ENCODE peak calls at places on chromosomes 1 and 21, in five cellular contexts. G is uterus, W is suprapubic skin, V is D721Med, I is GM12865. Q is an unnamed sample.

GRCh38 chr21:45962531-45963224 is 18.9 kb upstream of the COL6A1 start:
- DNase-seq in G (peak; percentile 37), W (peak; percentile 45), V (no peak), I (no peak), Q (no peak)

GRCh38 chr1:208239518-208240381 is 4.4 kb downstream of the PLXNA2 start:
- DNase-seq in G (no peak), W (peak; percentile 58), V (no peak), I (no peak), Q (no peak)

GRCh38 chr1:112219267-112219666 is 176.7 kb upstream of the CTTNBP2NL start:
- DNase-seq in G (no peak), W (no peak), V (no peak), I (no peak), Q (no peak)

GRCh38 chr1:67987046-67987799 is 63.2 kb downstream of the DIRAS3 start:
- DNase-seq in G (no peak), W (no peak), V (no peak), I (no peak), Q (no peak)

GRCh38 chr1:236471653-236472052 is 52.1 kb upstream of the LGALS8 start:
- DNase-seq in G (no peak), W (no peak), V (no peak), I (no peak), Q (no peak)

GRCh38 chr1:206782448-206782847 is 10.2 kb upstream of the IL10 start:
- DNase-seq in G (no peak), W (no peak), V (no peak), I (peak; percentile 96), Q (peak; percentile 48)

GRCh38 chr1:217063065-217063908 is 340.1 kb upstream of the ESRRG start:
- DNase-seq in G (no peak), W (no peak), V (no peak), I (no peak), Q (no peak)

GRCh38 chr1:201085902-201086735 is 26.1 kb downstream of the CACNA1S start:
- DNase-seq in G (peak; percentile 25), W (no peak), V (peak; percentile 87), I (peak; percentile 44), Q (peak; percentile 73)

GRCh38 chr21:35136586-35137254 is 87.6 kb upstream of the RUNX1 start:
- DNase-seq in G (no peak), W (no peak), V (no peak), I (no peak), Q (no peak)

GRCh38 chr1:99218999-99219398 is 45.3 kb upstream of the PLPPR4 start:
- DNase-seq in G (no peak), W (no peak), V (no peak), I (peak; percentile 34), Q (peak; percentile 6)

GRCh38 chr1:161899091-161899490 is 124.6 kb downstream of the OLFML2B start:
- DNase-seq in G (no peak), W (no peak), V (no peak), I (no peak), Q (no peak)

GRCh38 chr1:25219661-25220251 is 12.5 kb downstream of the SYF2 start:
- DNase-seq in G (no peak), W (no peak), V (no peak), I (no peak), Q (no peak)

GRCh38 chr21:37220433-37220980 is 46.6 kb downstream of the VPS26C start:
- DNase-seq in G (no peak), W (no peak), V (no peak), I (no peak), Q (peak; percentile 45)

GRCh38 chr1:51518730-51519047 is 377 bp downstream of the EPS15 start:
- DNase-seq in G (no peak), W (peak; percentile 71), V (no peak), I (peak; percentile 73), Q (peak; percentile 30)

GRCh38 chr1:36225298-36225899 is 1.2 kb downstream of the THRAP3 start:
- DNase-seq in G (no peak), W (no peak), V (no peak), I (no peak), Q (no peak)

GRCh38 chr1:235417101-235417697 is 50.0 kb downstream of the TBCE start:
- DNase-seq in G (peak; percentile 65), W (no peak), V (peak; percentile 55), I (peak; percentile 75), Q (peak; percentile 71)

GRCh38 chr1:207711285-207711684 is 40.6 kb upstream of the CD46 start:
- DNase-seq in G (no peak), W (no peak), V (no peak), I (peak; percentile 9), Q (no peak)

GRCh38 chr1:53654216-53655210 is 84.5 kb downstream of the GLIS1 start:
- DNase-seq in G (no peak), W (peak; percentile 38), V (no peak), I (no peak), Q (no peak)

GRCh38 chr1:64745181-64745985 is 508 bp downstream of the RAVER2 start:
- DNase-seq in G (peak; percentile 28), W (peak; percentile 61), V (no peak), I (no peak), Q (peak; percentile 17)

GRCh38 chr1:13516606-13517005 is 2.8 kb upstream of the LRRC38 start:
- DNase-seq in G (no peak), W (no peak), V (no peak), I (no peak), Q (no peak)

GRCh38 chr1:13513063-13513884 is 529 bp downstream of the LRRC38 start:
- DNase-seq in G (no peak), W (no peak), V (no peak), I (no peak), Q (no peak)

GRCh38 chr1:13513885-13514546 is at the start of gene LRRC38:
- DNase-seq in G (no peak), W (no peak), V (no peak), I (no peak), Q (no peak)

GRCh38 chr1:13520985-13521384 is 7.2 kb upstream of the LRRC38 start:
- DNase-seq in G (no peak), W (no peak), V (no peak), I (no peak), Q (no peak)

DNA sequence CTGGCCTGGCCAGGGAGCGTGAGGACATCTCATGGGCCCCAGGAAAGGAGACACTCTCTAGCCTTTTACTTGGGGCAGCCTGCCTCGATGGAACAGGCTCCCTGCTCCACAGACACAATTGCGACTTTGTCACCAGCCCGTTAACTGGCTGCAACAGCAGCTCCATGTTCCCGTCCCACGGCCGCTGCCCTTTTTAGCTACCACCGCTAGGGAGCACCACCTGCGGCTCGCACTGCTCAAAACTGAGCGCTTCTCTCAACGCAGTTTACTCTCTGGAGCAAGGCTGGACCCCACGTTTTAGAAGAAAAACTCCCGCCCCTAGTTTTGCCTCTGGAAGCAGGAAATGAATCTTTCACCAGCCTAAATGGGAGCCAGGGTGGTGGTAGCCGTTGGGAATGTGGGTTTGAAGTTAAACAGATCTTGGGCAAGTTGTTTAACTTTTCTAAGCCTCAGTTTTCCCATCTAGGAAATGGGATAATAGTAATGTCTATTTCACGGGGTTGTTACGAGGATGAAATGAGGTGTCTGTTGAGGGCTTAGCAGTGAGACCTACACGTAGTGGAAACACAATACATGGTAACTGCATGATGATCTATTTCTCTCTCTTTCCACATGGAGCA is 3.5 kb upstream of the LRRC38 start:
- DNase-seq in G (no peak), W (no peak), V (no peak), I (no peak), Q (no peak)
- TF ChIP-seq CTCF in G (no peak), W (peak; percentile 38), V (peak; percentile 8), I (peak; percentile 15), Q (peak; percentile 33)

GRCh38 chr1:110617589-110617988 is 11.4 kb upstream of the KCNA2 start:
- DNase-seq in G (no peak), W (no peak), V (no peak), I (no peak), Q (no peak)

GRCh38 chr1:110618668-110619067 is 12.5 kb upstream of the KCNA2 start:
- DNase-seq in G (no peak), W (no peak), V (no peak), I (no peak), Q (no peak)

GRCh38 chr1:110620250-110620615 is 14.1 kb upstream of the KCNA2 start:
- DNase-seq in G (no peak), W (no peak), V (no peak), I (no peak), Q (no peak)

GRCh38 chr1:110620686-110621085 is 14.5 kb upstream of the KCNA2 start:
- DNase-seq in G (no peak), W (no peak), V (no peak), I (no peak), Q (no peak)

DNA sequence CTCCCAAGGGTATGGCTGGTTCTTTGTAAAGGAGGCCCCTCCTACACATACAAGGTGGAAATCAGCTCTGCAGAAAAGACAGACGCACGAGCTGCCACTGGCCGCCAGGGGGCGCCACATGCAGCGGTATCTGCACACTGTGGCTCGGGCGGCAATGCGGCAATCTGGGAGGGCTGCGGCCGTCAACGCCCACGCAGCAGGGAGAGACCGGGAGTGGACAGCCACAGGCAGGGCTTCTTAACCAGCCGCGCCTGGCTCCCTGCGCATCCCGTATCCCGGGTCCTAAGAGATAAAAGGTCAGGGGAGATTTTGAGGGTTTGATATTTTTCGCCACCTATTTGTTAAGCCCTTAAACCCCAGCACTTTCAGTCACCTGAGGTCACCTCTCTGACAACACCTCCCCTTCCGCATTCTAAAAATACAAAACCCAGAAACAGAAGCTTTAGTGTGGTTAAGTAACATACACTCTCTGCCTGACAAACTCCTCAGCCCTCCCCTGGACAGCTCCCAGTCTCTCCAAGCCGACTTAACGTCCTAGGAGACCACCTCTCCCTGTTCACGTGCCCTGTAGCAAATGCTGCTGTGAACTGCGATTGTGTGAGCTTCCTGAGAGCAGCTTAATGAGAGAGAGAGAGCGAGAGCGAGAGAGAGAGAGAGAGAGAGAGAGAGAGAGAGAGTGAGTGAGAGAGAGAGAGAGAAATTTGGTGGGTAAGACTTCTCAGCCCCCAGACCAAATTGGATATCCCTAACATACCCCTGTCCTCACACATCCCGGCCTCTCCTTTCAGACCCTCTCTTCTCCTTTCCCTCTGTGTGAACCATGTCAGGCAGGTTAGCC is 13.5 kb upstream of the KCNA2 start:
- DNase-seq in G (peak; percentile 56), W (peak; percentile 85), V (peak; percentile 65), I (peak; percentile 92), Q (peak; percentile 88)
- TF ChIP-seq CTCF in G (peak; percentile 71), W (peak; percentile 96), V (peak; percentile 94), I (peak; percentile 96), Q (peak; percentile 96)

DNA sequence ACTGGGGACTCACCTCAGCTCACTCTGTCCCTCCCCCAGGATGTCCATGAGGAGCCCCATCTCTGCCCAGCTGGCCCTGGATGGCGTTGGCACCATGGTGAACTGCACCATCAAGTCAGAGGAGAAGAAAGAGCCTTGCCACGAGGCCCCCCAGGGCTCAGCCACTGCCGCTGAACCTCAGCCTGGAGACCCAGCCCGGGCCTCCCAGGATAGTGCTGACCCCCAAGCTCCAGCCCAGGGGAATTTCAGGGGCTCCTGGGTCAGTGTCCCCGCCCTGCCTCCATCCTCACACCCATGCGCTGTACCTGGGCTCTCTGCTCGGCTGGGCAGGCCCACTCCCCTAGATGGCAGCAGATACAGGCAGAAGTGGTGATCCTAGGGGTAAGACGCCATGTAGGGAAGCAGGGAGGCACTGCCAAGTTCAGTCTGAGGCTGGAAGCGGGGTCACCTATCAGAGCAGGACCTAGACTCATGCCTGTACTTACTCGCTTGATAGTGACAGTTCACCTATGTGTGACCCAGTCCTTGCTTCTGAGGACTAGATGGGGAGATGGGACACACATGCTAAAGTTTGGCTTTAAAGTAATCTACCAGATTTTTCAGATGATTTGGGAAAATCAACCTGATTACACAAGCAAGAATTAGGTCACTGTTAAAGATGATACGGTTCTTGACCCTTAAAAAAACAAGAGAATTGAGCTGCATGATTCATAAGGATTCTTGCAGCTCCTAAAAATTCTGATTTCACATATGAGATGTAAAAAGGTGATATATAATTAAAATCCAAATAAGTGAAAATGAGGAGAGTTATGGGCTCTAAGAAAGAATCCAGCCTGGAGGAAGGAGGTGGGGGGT is 38.7 kb downstream of the ETNK2 start:
- DNase-seq in G (no peak), W (no peak), V (no peak), I (no peak), Q (no peak)
- TF ChIP-seq CTCF in G (no peak), W (no peak), V (peak; percentile 35), I (no peak), Q (no peak)

GRCh38 chr1:11735854-11736745 is at the start of gene AGTRAP:
- DNase-seq in G (peak; percentile 96), W (peak; percentile 99), V (peak; percentile 77), I (peak; percentile 95), Q (peak; percentile 94)
- TF ChIP-seq CTCF in G (no peak), W (no peak), V (no peak), I (no peak), Q (no peak)